ENCODE peak calls at places on chromosomes 11 and 22, in four cellular contexts. U is NCI-H446 treated with DMSO at 0.1 percent for 48 hours; N is NCI-H226; X is activated CD4-positive, alpha-beta T cell treated with anti-CD3 and anti-CD28 coated beads, Interleukin-2, amount 50 U/mL, for 24 hours. E is an unnamed sample.

GRCh38 chr11:34633640-34633989 is 12.7 kb downstream of the EHF start:
- DNase-seq in U (no peak), N (no peak), X (no peak), E (no peak)

GRCh38 chr11:66951135-66951534 is 7.0 kb downstream of the PC start:
- DNase-seq in U (no peak), N (no peak), X (no peak), E (no peak)

GRCh38 chr22:50348058-50348457 is 4.9 kb downstream of the PPP6R2 start:
- DNase-seq in U (no peak), N (no peak), X (no peak), E (no peak)

GRCh38 chr11:95330332-95330731 is 99.3 kb upstream of the SESN3 start:
- DNase-seq in U (peak), N (no peak), X (no peak), E (no peak)

GRCh38 chr11:72700026-72700610 is 25.9 kb upstream of the PDE2A start:
- DNase-seq in U (no peak), N (no peak), X (no peak), E (no peak)

GRCh38 chr11:119169272-119169719 is 771 bp downstream of the NLRX1 start:
- DNase-seq in U (no peak), N (peak), X (no peak), E (no peak)

GRCh38 chr11:107565219-107565937 is at the start of gene ALKBH8:
- DNase-seq in U (peak), N (peak), X (peak), E (no peak)

GRCh38 chr11:115330693-115331482 is 173.3 kb downstream of the CADM1 start:
- DNase-seq in U (no peak), N (no peak), X (no peak), E (no peak)

GRCh38 chr22:31451709-31452571 is 37.7 kb downstream of the EIF4ENIF1 start:
- DNase-seq in U (no peak), N (no peak), X (no peak), E (no peak)

GRCh38 chr11:62116458-62116857 is 7.4 kb upstream of the INCENP start:
- DNase-seq in U (no peak), N (no peak), X (no peak), E (no peak)

GRCh38 chr22:38638734-38639133 is 17.5 kb downstream of the FAM227A start:
- DNase-seq in U (no peak), N (no peak), X (no peak), E (no peak)

GRCh38 chr22:24805790-24806662 is at the start of gene SGSM1:
- DNase-seq in U (no peak), N (peak), X (peak), E (peak)

GRCh38 chr11:43072096-43072495 is 239.7 kb upstream of the API5 start:
- DNase-seq in U (no peak), N (no peak), X (no peak), E (no peak)

GRCh38 chr22:29343313-29343805 is 27.9 kb upstream of the RASL10A start:
- DNase-seq in U (peak), N (peak), X (no peak), E (no peak)

GRCh38 chr11:71472357-71472885 is 19.4 kb downstream of the NADSYN1 start:
- DNase-seq in U (no peak), N (no peak), X (no peak), E (no peak)

GRCh38 chr11:119491753-119492455 is 68.9 kb upstream of the THY1 start:
- DNase-seq in U (no peak), N (no peak), X (no peak), E (no peak)

GRCh38 chr11:8777907-8778767 is 95.5 kb downstream of the RPL27A start:
- DNase-seq in U (peak), N (peak), X (no peak), E (no peak)

GRCh38 chr11:12274056-12274455 is 103.3 kb upstream of the PARVA start:
- DNase-seq in U (no peak), N (no peak), X (no peak), E (peak)

GRCh38 chr11:5626191-5626590 is 1.4 kb downstream of the TRIM34 start:
- DNase-seq in U (no peak), N (no peak), X (no peak), E (no peak)

GRCh38 chr22:21032037-21032842 is at the start of gene SLC7A4:
- DNase-seq in U (no peak), N (no peak), X (no peak), E (no peak)

GRCh38 chr22:35910013-35910860 is 118.4 kb downstream of the RBFOX2 start:
- DNase-seq in U (no peak), N (peak), X (no peak), E (no peak)